ENCODE peak calls at places on chromosomes 6 and 20, in nine cellular contexts. G is fibroblast of the aortic adventitia, A is fibroblast of mammary gland, S is MCF 10A, D is ovary, Y is body of pancreas, P is mesothelial cell of epicardium, E is tibial nerve, I is AG10803. R is an unnamed sample.

GRCh38 chr6:3272911-3273547 is 14.3 kb downstream of the PSMG4 start:
- DNase-seq in G (no peak), A (no peak), S (no peak), D (no peak), Y (no peak), P (no peak), E (no peak), I (no peak), R (no peak)

GRCh38 chr6:33756211-33756954 is 9.7 kb upstream of the IP6K3 start:
- DNase-seq in G (no peak), A (no peak), S (no peak), D (no peak), Y (no peak), P (no peak), E (no peak), I (no peak), R (no peak)

GRCh38 chr6:75205776-75206334 is at the start of gene COL12A1:
- DNase-seq in G (peak; percentile 99), A (peak; percentile 99), S (peak; percentile 99), D (peak; percentile 96), Y (peak; percentile 68), P (peak; percentile 75), E (peak; percentile 96), I (peak; percentile 100), R (peak; percentile 60)

GRCh38 chr6:137202078-137202477 is 17.1 kb downstream of the IFNGR1 start:
- DNase-seq in G (no peak), A (no peak), S (no peak), D (no peak), Y (no peak), P (no peak), E (no peak), I (no peak), R (peak; percentile 15)

GRCh38 chr6:87095056-87095527 is at the start of gene CGA:
- DNase-seq in G (no peak), A (no peak), S (no peak), D (no peak), Y (no peak), P (no peak), E (no peak), I (no peak), R (no peak)

GRCh38 chr6:708237-708598 is 15.3 kb upstream of the EXOC2 start:
- DNase-seq in G (no peak), A (no peak), S (no peak), D (no peak), Y (no peak), P (no peak), E (no peak), I (no peak), R (no peak)

GRCh38 chr6:79711167-79711566 is 80.0 kb downstream of the SH3BGRL2 start:
- DNase-seq in G (no peak), A (no peak), S (no peak), D (no peak), Y (no peak), P (no peak), E (no peak), I (no peak), R (no peak)

GRCh38 chr6:138036955-138037592 is 70.1 kb downstream of the PERP start:
- DNase-seq in G (no peak), A (no peak), S (no peak), D (no peak), Y (no peak), P (no peak), E (no peak), I (no peak), R (no peak)

GRCh38 chr6:17012421-17013225 is 89.2 kb upstream of the STMND1 start:
- DNase-seq in G (peak; percentile 57), A (no peak), S (no peak), D (no peak), Y (no peak), P (no peak), E (no peak), I (peak; percentile 27), R (peak; percentile 22)

GRCh38 chr20:9460518-9460917 is 53.9 kb upstream of the LAMP5 start:
- DNase-seq in G (peak; percentile 34), A (peak; percentile 43), S (peak; percentile 72), D (no peak), Y (no peak), P (no peak), E (no peak), I (peak; percentile 68), R (no peak)

GRCh38 chr6:11675610-11676009 is 103.0 kb downstream of the ADTRP start:
- DNase-seq in G (peak; percentile 37), A (no peak), S (no peak), D (no peak), Y (no peak), P (no peak), E (no peak), I (no peak), R (peak; percentile 27)

GRCh38 chr6:44230034-44230675 is 6.8 kb downstream of the SLC29A1 start:
- DNase-seq in G (no peak), A (no peak), S (no peak), D (no peak), Y (no peak), P (no peak), E (no peak), I (no peak), R (no peak)

GRCh38 chr20:44401052-44401769 is 45.7 kb downstream of the HNF4A start:
- DNase-seq in G (no peak), A (no peak), S (no peak), D (no peak), Y (no peak), P (no peak), E (no peak), I (no peak), R (no peak)

GRCh38 chr20:41086402-41087324 is 50.7 kb upstream of the PLCG1 start:
- DNase-seq in G (no peak), A (no peak), S (no peak), D (no peak), Y (no peak), P (no peak), E (no peak), I (no peak), R (no peak)

GRCh38 chr6:156878688-156879087 is 101.5 kb downstream of the ARID1B start:
- DNase-seq in G (no peak), A (no peak), S (no peak), D (no peak), Y (no peak), P (no peak), E (no peak), I (no peak), R (no peak)

GRCh38 chr6:156873654-156874380 is 96.6 kb downstream of the ARID1B start:
- DNase-seq in G (no peak), A (no peak), S (no peak), D (no peak), Y (no peak), P (no peak), E (no peak), I (no peak), R (no peak)

GRCh38 chr6:156875062-156875461 is 97.9 kb downstream of the ARID1B start:
- DNase-seq in G (no peak), A (no peak), S (no peak), D (no peak), Y (no peak), P (no peak), E (no peak), I (no peak), R (no peak)

GRCh38 chr6:156877126-156877863 is 100.1 kb downstream of the ARID1B start:
- DNase-seq in G (peak; percentile 17), A (no peak), S (no peak), D (peak; percentile 26), Y (peak; percentile 59), P (no peak), E (peak; percentile 44), I (peak; percentile 37), R (no peak)

GRCh38 chr6:156876302-156876701 is 99.1 kb downstream of the ARID1B start:
- DNase-seq in G (no peak), A (peak; percentile 14), S (peak; percentile 18), D (no peak), Y (peak; percentile 46), P (no peak), E (no peak), I (no peak), R (peak; percentile 32)
- TF ChIP-seq CTCF in G (peak; percentile 25), A (peak; percentile 42), S (no peak), D (no peak), Y (no peak), P (no peak), E (no peak), I (peak; percentile 11), R (peak; percentile 64)

DNA sequence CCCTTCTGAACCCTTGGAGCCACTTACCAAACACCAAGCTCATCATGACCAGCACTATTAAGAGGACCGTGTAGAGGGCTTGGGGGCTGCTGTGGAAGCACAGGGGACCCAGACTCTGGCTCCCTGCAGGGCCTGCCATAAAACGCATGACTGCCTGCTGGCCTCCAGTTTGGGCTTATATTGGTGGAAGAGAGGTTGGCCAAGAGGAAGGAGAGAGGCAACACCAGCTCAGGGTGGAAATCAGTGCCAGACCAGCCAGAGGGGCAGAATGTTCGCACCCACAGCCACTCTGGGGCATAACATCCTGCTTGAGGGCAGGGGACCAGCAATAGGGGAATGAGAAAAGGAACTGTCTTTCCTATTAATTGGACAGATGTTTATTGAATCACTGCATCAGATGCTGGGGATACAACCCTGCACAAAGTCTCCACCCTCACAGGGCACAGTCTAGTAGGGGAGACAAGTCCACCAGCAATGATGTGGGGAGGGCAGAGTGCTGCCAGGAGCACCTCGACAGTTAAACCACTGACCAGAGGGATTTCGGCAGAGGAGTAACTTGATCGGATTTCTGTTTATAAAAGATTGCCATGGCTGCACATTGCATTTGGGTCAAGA is 534 bp downstream of the LY6G5C start:
- DNase-seq in G (no peak), A (no peak), S (no peak), D (no peak), Y (no peak), P (no peak), E (no peak), I (no peak), R (no peak)
- TF ChIP-seq CTCF in G (no peak), A (no peak), S (no peak), D (no peak), Y (no peak), P (no peak), E (no peak), I (no peak), R (no peak)

DNA sequence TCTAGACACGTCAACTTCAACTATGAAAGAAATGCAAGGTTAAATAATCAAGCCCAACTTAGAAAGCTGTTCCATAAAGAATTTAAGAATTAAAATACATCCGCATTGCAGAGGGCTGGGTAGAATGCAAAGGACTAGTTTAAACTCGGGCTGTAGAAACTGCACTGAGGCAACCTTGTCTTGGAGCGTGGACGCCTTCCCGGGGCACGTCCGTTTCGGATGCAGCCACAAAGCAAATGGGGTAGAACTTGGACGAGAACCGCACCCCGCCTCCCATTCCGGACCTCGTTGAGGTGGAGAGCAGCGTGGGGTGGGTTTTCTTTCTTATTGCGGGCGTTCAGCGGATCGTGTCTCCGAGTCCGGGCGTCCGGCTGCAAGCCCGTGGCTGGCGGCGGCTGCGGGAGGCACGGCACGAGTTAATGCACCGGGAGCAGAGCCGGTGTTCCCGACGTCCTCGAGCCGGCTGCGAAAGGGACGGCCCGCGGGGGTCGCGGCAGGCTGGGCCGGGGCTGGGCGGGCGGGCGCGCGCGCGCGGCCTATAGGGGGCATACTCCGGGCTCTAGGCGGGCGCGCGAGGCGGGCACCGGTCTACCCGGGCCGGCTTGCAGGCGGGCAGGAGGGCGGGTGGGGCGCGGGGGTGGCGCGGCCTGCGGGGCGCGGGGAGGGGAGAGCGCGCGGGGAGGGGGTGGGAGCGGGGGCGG is 2.0 kb downstream of the JARID2 start:
- DNase-seq in G (peak; percentile 68), A (peak; percentile 60), S (peak; percentile 56), D (peak; percentile 44), Y (peak; percentile 53), P (peak; percentile 64), E (peak; percentile 33), I (peak; percentile 50), R (peak; percentile 63)
- TF ChIP-seq CTCF in G (peak; percentile 9), A (no peak), S (peak; percentile 33), D (no peak), Y (no peak), P (no peak), E (peak; percentile 73), I (no peak), R (peak; percentile 35)

GRCh38 chr6:108175592-108176279 is 9.9 kb downstream of the NR2E1 start:
- DNase-seq in G (no peak), A (no peak), S (no peak), D (no peak), Y (peak; percentile 41), P (no peak), E (no peak), I (no peak), R (peak; percentile 23)
- TF ChIP-seq CTCF in G (no peak), A (no peak), S (no peak), D (no peak), Y (peak; percentile 35), P (no peak), E (no peak), I (no peak), R (peak; percentile 74)

R was measured in WERI-Rb-1.